ENCODE peak calls at places on chromosome 21, in eight cellular contexts. J is lower lobe of right lung, V is sigmoid colon, U is adipocyte, B is astrocyte of the spinal cord, P is tibial artery, I is testis, R is HFF-Myc. Z is an unnamed sample.
A peak's percentile ranks its signal among the peaks of the same experiment; 100 is the strongest.

GRCh38 chr21:43597052-43597451 is 62.2 kb downstream of the HSF2BP start:
- DNase-seq in P (no peak), B (peak; percentile 85), R (no peak), I (no peak), V (no peak), U (peak; percentile 67), J (no peak), Z (no peak)

GRCh38 chr21:25330266-25330665 is 277.0 kb downstream of the MRPL39 start:
- DNase-seq in V (no peak), J (no peak), B (peak; percentile 66), P (no peak), I (no peak), U (no peak), R (no peak), Z (peak; percentile 45)

GRCh38 chr21:32320726-32321125 is 22.1 kb downstream of the MRAP start:
- DNase-seq in B (no peak), P (no peak), R (no peak), J (no peak), U (no peak), V (no peak), I (no peak), Z (no peak)

GRCh38 chr21:27382404-27382803 is 415.5 kb upstream of the ADAMTS5 start:
- DNase-seq in B (no peak), V (no peak), J (no peak), P (no peak), R (no peak), U (no peak), I (no peak), Z (no peak)

GRCh38 chr21:25567472-25567871 is 39.8 kb downstream of the MRPL39 start:
- DNase-seq in I (no peak), J (no peak), V (no peak), P (no peak), U (no peak), R (no peak), B (no peak), Z (no peak)

GRCh38 chr21:22806278-22806677 is 1808.1 kb downstream of the NCAM2 start:
- DNase-seq in P (no peak), U (no peak), J (no peak), B (no peak), R (no peak), I (no peak), V (no peak), Z (no peak)

GRCh38 chr21:39386194-39386593 is 37.3 kb upstream of the HMGN1 start:
- DNase-seq in P (no peak), I (peak; percentile 56), V (peak; percentile 69), B (peak; percentile 5), U (peak; percentile 47), J (no peak), R (no peak), Z (no peak)

GRCh38 chr21:40730051-40730760 is 116.8 kb downstream of the DSCAM start:
- DNase-seq in R (no peak), U (no peak), P (no peak), V (no peak), I (no peak), J (no peak), B (no peak), Z (no peak)

GRCh38 chr21:20334585-20334984 is 663.6 kb upstream of the NCAM2 start:
- DNase-seq in U (no peak), B (no peak), R (no peak), V (no peak), I (no peak), J (no peak), P (no peak), Z (no peak)

GRCh38 chr21:44024895-44025353 is 12.8 kb downstream of the TRAPPC10 start:
- DNase-seq in J (peak; percentile 68), I (peak; percentile 56), U (peak; percentile 61), V (peak; percentile 85), P (peak; percentile 78), R (no peak), B (peak; percentile 80), Z (no peak)

GRCh38 chr21:36828208-36828607 is 129.3 kb downstream of the SIM2 start:
- DNase-seq in P (no peak), J (no peak), B (no peak), V (no peak), U (no peak), R (no peak), I (no peak), Z (no peak)

GRCh38 chr21:18350216-18350615 is 53.4 kb downstream of the TMPRSS15 start:
- DNase-seq in I (no peak), V (no peak), B (peak; percentile 46), P (no peak), J (no peak), R (no peak), U (no peak), Z (peak; percentile 70)

GRCh38 chr21:43608225-43608624 is 51.1 kb downstream of the HSF2BP start:
- DNase-seq in V (no peak), P (no peak), R (no peak), U (peak; percentile 57), J (no peak), B (peak; percentile 91), I (no peak), Z (peak; percentile 85)

GRCh38 chr21:35350965-35351364 is 301.9 kb upstream of the RUNX1 start:
- DNase-seq in R (no peak), V (no peak), I (no peak), P (no peak), U (peak; percentile 51), B (peak; percentile 29), J (no peak), Z (no peak)

GRCh38 chr21:37266515-37267221 is 466 bp downstream of the VPS26C start:
- DNase-seq in P (no peak), I (no peak), B (peak; percentile 36), U (peak; percentile 75), J (peak; percentile 80), R (no peak), V (peak; percentile 77), Z (no peak)

GRCh38 chr21:38126677-38127271 is 130.0 kb upstream of the KCNJ15 start:
- DNase-seq in P (peak; percentile 70), R (no peak), J (peak; percentile 65), V (no peak), I (peak; percentile 64), B (peak; percentile 18), U (peak; percentile 60), Z (no peak)

GRCh38 chr21:26137379-26138060 is 33.0 kb downstream of the APP start:
- DNase-seq in B (peak; percentile 35), P (no peak), I (no peak), V (no peak), R (no peak), U (peak; percentile 37), J (no peak), Z (no peak)

GRCh38 chr21:15953551-15954116 is 223.9 kb downstream of the USP25 start:
- DNase-seq in V (no peak), U (no peak), B (no peak), R (no peak), P (no peak), I (no peak), J (no peak), Z (no peak)

GRCh38 chr21:32861871-32862270 is 90.3 kb upstream of the PAXBP1 start:
- DNase-seq in B (no peak), I (no peak), R (no peak), P (no peak), U (peak; percentile 73), J (no peak), V (no peak), Z (peak; percentile 13)

GRCh38 chr21:39444406-39445145 is 1.0 kb downstream of the LCA5L start:
- DNase-seq in P (no peak), I (no peak), U (peak; percentile 77), R (no peak), V (no peak), J (no peak), B (peak; percentile 34), Z (peak; percentile 31)

DNA sequence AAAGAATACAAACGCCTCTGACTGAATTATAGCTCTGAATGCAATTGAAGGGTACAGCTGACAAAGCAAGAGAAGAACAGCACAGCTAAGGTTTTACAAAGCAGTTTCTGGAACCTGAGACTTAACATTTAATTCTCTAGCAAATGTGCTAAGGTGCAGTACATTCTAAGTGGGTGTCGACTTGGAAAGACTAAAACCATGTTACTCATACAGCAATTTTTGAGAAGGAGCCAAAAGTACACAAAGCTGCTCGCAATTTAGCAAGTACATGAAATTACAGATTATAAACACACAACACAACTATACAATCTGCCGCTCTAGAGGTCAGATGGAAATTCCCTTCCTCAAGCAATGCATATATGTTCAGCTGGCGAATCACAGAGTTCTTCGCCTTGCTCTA is 121.9 kb downstream of the TIAM1 start:
- DNase-seq in V (no peak), R (peak; percentile 1), J (no peak), I (no peak), P (no peak), B (peak; percentile 59), U (peak; percentile 43), Z (no peak)
- H3K4me3 ChIP-seq in V (no peak overlapping the region), R (no peak overlapping the region), J (no peak overlapping the region), I (no peak overlapping the region), P (no peak overlapping the region), B (no peak overlapping the region), U (no peak overlapping the region), Z (no peak overlapping the region)

GRCh38 chr21:14762309-14762708 is 216.2 kb upstream of the SAMSN1 start:
- DNase-seq in R (no peak), J (no peak), U (no peak), I (no peak), P (no peak), V (no peak), B (no peak), Z (no peak)
- H3K4me3 ChIP-seq in R (no peak overlapping the region), J (peak overlapping the region; percentile 26), U (no peak overlapping the region), I (no peak overlapping the region), P (peak overlapping the region; percentile 4), V (no peak overlapping the region), B (no peak overlapping the region), Z (no peak overlapping the region)

DNA sequence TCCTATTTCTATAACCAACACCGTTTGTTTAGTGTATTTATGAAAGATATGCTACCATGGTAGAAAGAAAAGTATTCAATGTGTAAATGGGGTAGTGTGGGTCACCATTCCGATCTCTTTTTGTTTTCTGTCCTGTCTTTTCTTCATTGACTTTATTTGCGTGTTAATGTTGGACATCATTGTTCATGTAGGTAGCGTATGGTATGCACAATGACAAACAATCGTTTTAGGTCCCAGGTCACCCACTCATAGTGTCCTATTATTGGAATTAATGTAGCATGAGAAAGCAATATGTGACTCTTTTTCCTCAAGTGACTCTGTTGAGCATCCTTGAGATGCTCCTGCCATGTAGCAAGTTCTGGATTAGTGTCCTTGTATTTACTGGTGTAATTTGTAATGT is 25.4 kb downstream of the ATP5PO start:
- DNase-seq in R (no peak), V (no peak), J (no peak), I (no peak), B (no peak), P (no peak), U (no peak), Z (no peak)
- H3K4me3 ChIP-seq in R (no peak overlapping the region), V (no peak overlapping the region), J (no peak overlapping the region), I (no peak overlapping the region), B (no peak overlapping the region), P (no peak overlapping the region), U (no peak overlapping the region), Z (no peak overlapping the region)

GRCh38 chr21:42461881-42462877 is 33.8 kb downstream of the RSPH1 start:
- DNase-seq in P (peak; percentile 28), R (no peak), I (no peak), V (no peak), J (no peak), B (no peak), U (no peak), Z (no peak)
- H3K4me3 ChIP-seq in P (no peak overlapping the region), R (no peak overlapping the region), I (no peak overlapping the region), V (no peak overlapping the region), J (no peak overlapping the region), B (no peak overlapping the region), U (no peak overlapping the region), Z (no peak overlapping the region)

Z was measured in skeletal muscle cell.